ENCODE peak calls at places on chromosomes 12 and 14, in ten cellular contexts. One of them, this sample, is unnamed.

GRCh38 chr14:90177537-90178189 is 78.7 kb upstream of the PSMC1 start:
- DNase-seq in activated naive CD8-positive, alpha-beta T cell treated with anti-CD3 and anti-CD28 coated beads, Interleukin-2, amount 10 ng/mL, durations not matched to agents 7 days and 5 days: no peak
- DNase-seq in stimulated activated CD4-positive, alpha-beta T cell treated with anti-CD3 and anti-CD28 coated beads, TNF-alpha, amount 100 ng/mL, for 24 hours: no peak
- DNase-seq in anterior cingulate cortex: no peak
- DNase-seq in HEK293T: no peak
- DNase-seq in fibroblast of the aortic adventitia: peak; percentile 4
- DNase-seq in ureter: no peak
- DNase-seq in NB4: no peak
- DNase-seq in renal cortical epithelial cell: no peak
- DNase-seq in stimulated activated CD8-positive, alpha-beta memory T cell treated with anti-CD3 and anti-CD28 coated beads, Interleukin-4, amount 100 ng/mL, for 48 hours: no peak
- DNase-seq in this sample: peak; percentile 11

GRCh38 chr12:132422057-132423043 is 67.6 kb upstream of the FBRSL1 start:
- DNase-seq in activated naive CD8-positive, alpha-beta T cell treated with anti-CD3 and anti-CD28 coated beads, Interleukin-2, amount 10 ng/mL, durations not matched to agents 7 days and 5 days: no peak
- DNase-seq in stimulated activated CD4-positive, alpha-beta T cell treated with anti-CD3 and anti-CD28 coated beads, TNF-alpha, amount 100 ng/mL, for 24 hours: no peak
- DNase-seq in anterior cingulate cortex: no peak
- DNase-seq in HEK293T: no peak
- DNase-seq in fibroblast of the aortic adventitia: peak; percentile 56
- DNase-seq in ureter: no peak
- DNase-seq in NB4: no peak
- DNase-seq in renal cortical epithelial cell: no peak
- DNase-seq in stimulated activated CD8-positive, alpha-beta memory T cell treated with anti-CD3 and anti-CD28 coated beads, Interleukin-4, amount 100 ng/mL, for 48 hours: no peak
- DNase-seq in this sample: peak; percentile 40

GRCh38 chr12:51593539-51593938 is 2.5 kb downstream of the SCN8A start:
- DNase-seq in activated naive CD8-positive, alpha-beta T cell treated with anti-CD3 and anti-CD28 coated beads, Interleukin-2, amount 10 ng/mL, durations not matched to agents 7 days and 5 days: peak; percentile 34
- DNase-seq in stimulated activated CD4-positive, alpha-beta T cell treated with anti-CD3 and anti-CD28 coated beads, TNF-alpha, amount 100 ng/mL, for 24 hours: no peak
- DNase-seq in anterior cingulate cortex: no peak
- DNase-seq in HEK293T: peak; percentile 36
- DNase-seq in fibroblast of the aortic adventitia: peak; percentile 72
- DNase-seq in ureter: no peak
- DNase-seq in NB4: peak; percentile 68
- DNase-seq in renal cortical epithelial cell: peak; percentile 54
- DNase-seq in stimulated activated CD8-positive, alpha-beta memory T cell treated with anti-CD3 and anti-CD28 coated beads, Interleukin-4, amount 100 ng/mL, for 48 hours: peak; percentile 34
- DNase-seq in this sample: peak; percentile 70

GRCh38 chr14:35526962-35527361 is 7.0 kb upstream of the INSM2 start:
- DNase-seq in activated naive CD8-positive, alpha-beta T cell treated with anti-CD3 and anti-CD28 coated beads, Interleukin-2, amount 10 ng/mL, durations not matched to agents 7 days and 5 days: no peak
- DNase-seq in stimulated activated CD4-positive, alpha-beta T cell treated with anti-CD3 and anti-CD28 coated beads, TNF-alpha, amount 100 ng/mL, for 24 hours: no peak
- DNase-seq in anterior cingulate cortex: no peak
- DNase-seq in HEK293T: no peak
- DNase-seq in fibroblast of the aortic adventitia: no peak
- DNase-seq in ureter: no peak
- DNase-seq in NB4: no peak
- DNase-seq in renal cortical epithelial cell: no peak
- DNase-seq in stimulated activated CD8-positive, alpha-beta memory T cell treated with anti-CD3 and anti-CD28 coated beads, Interleukin-4, amount 100 ng/mL, for 48 hours: no peak
- DNase-seq in this sample: no peak

GRCh38 chr12:59929091-59929490 is 333.3 kb downstream of the SLC16A7 start:
- DNase-seq in activated naive CD8-positive, alpha-beta T cell treated with anti-CD3 and anti-CD28 coated beads, Interleukin-2, amount 10 ng/mL, durations not matched to agents 7 days and 5 days: no peak
- DNase-seq in stimulated activated CD4-positive, alpha-beta T cell treated with anti-CD3 and anti-CD28 coated beads, TNF-alpha, amount 100 ng/mL, for 24 hours: no peak
- DNase-seq in anterior cingulate cortex: no peak
- DNase-seq in HEK293T: no peak
- DNase-seq in fibroblast of the aortic adventitia: peak; percentile 59
- DNase-seq in ureter: no peak
- DNase-seq in NB4: no peak
- DNase-seq in renal cortical epithelial cell: peak; percentile 91
- DNase-seq in stimulated activated CD8-positive, alpha-beta memory T cell treated with anti-CD3 and anti-CD28 coated beads, Interleukin-4, amount 100 ng/mL, for 48 hours: no peak
- DNase-seq in this sample: peak; percentile 86

GRCh38 chr12:121825041-121825523 is 21.3 kb downstream of the SETD1B start:
- DNase-seq in activated naive CD8-positive, alpha-beta T cell treated with anti-CD3 and anti-CD28 coated beads, Interleukin-2, amount 10 ng/mL, durations not matched to agents 7 days and 5 days: no peak
- DNase-seq in stimulated activated CD4-positive, alpha-beta T cell treated with anti-CD3 and anti-CD28 coated beads, TNF-alpha, amount 100 ng/mL, for 24 hours: no peak
- DNase-seq in anterior cingulate cortex: no peak
- DNase-seq in HEK293T: no peak
- DNase-seq in fibroblast of the aortic adventitia: no peak
- DNase-seq in ureter: no peak
- DNase-seq in NB4: no peak
- DNase-seq in renal cortical epithelial cell: no peak
- DNase-seq in stimulated activated CD8-positive, alpha-beta memory T cell treated with anti-CD3 and anti-CD28 coated beads, Interleukin-4, amount 100 ng/mL, for 48 hours: no peak
- DNase-seq in this sample: no peak

GRCh38 chr14:37045340-37046061 is 126.9 kb downstream of the SLC25A21 start:
- DNase-seq in activated naive CD8-positive, alpha-beta T cell treated with anti-CD3 and anti-CD28 coated beads, Interleukin-2, amount 10 ng/mL, durations not matched to agents 7 days and 5 days: no peak
- DNase-seq in stimulated activated CD4-positive, alpha-beta T cell treated with anti-CD3 and anti-CD28 coated beads, TNF-alpha, amount 100 ng/mL, for 24 hours: no peak
- DNase-seq in anterior cingulate cortex: no peak
- DNase-seq in HEK293T: no peak
- DNase-seq in fibroblast of the aortic adventitia: no peak
- DNase-seq in ureter: no peak
- DNase-seq in NB4: no peak
- DNase-seq in renal cortical epithelial cell: peak; percentile 83
- DNase-seq in stimulated activated CD8-positive, alpha-beta memory T cell treated with anti-CD3 and anti-CD28 coated beads, Interleukin-4, amount 100 ng/mL, for 48 hours: no peak
- DNase-seq in this sample: no peak

GRCh38 chr12:65891987-65892481 is 67.8 kb downstream of the HMGA2 start:
- DNase-seq in activated naive CD8-positive, alpha-beta T cell treated with anti-CD3 and anti-CD28 coated beads, Interleukin-2, amount 10 ng/mL, durations not matched to agents 7 days and 5 days: no peak
- DNase-seq in stimulated activated CD4-positive, alpha-beta T cell treated with anti-CD3 and anti-CD28 coated beads, TNF-alpha, amount 100 ng/mL, for 24 hours: no peak
- DNase-seq in anterior cingulate cortex: no peak
- DNase-seq in HEK293T: no peak
- DNase-seq in fibroblast of the aortic adventitia: peak; percentile 100
- DNase-seq in ureter: peak; percentile 84
- DNase-seq in NB4: no peak
- DNase-seq in renal cortical epithelial cell: peak; percentile 97
- DNase-seq in stimulated activated CD8-positive, alpha-beta memory T cell treated with anti-CD3 and anti-CD28 coated beads, Interleukin-4, amount 100 ng/mL, for 48 hours: no peak
- DNase-seq in this sample: peak; percentile 100

GRCh38 chr14:65281991-65282908 is 130.3 kb upstream of the FUT8 start:
- DNase-seq in activated naive CD8-positive, alpha-beta T cell treated with anti-CD3 and anti-CD28 coated beads, Interleukin-2, amount 10 ng/mL, durations not matched to agents 7 days and 5 days: peak; percentile 53
- DNase-seq in stimulated activated CD4-positive, alpha-beta T cell treated with anti-CD3 and anti-CD28 coated beads, TNF-alpha, amount 100 ng/mL, for 24 hours: no peak
- DNase-seq in anterior cingulate cortex: no peak
- DNase-seq in HEK293T: no peak
- DNase-seq in fibroblast of the aortic adventitia: peak; percentile 68
- DNase-seq in ureter: no peak
- DNase-seq in NB4: peak; percentile 21
- DNase-seq in renal cortical epithelial cell: peak; percentile 64
- DNase-seq in stimulated activated CD8-positive, alpha-beta memory T cell treated with anti-CD3 and anti-CD28 coated beads, Interleukin-4, amount 100 ng/mL, for 48 hours: no peak
- DNase-seq in this sample: peak; percentile 93

GRCh38 chr12:49808686-49809368 is 19.4 kb downstream of the NCKAP5L start:
- DNase-seq in activated naive CD8-positive, alpha-beta T cell treated with anti-CD3 and anti-CD28 coated beads, Interleukin-2, amount 10 ng/mL, durations not matched to agents 7 days and 5 days: no peak
- DNase-seq in stimulated activated CD4-positive, alpha-beta T cell treated with anti-CD3 and anti-CD28 coated beads, TNF-alpha, amount 100 ng/mL, for 24 hours: no peak
- DNase-seq in anterior cingulate cortex: no peak
- DNase-seq in HEK293T: no peak
- DNase-seq in fibroblast of the aortic adventitia: no peak
- DNase-seq in ureter: no peak
- DNase-seq in NB4: no peak
- DNase-seq in renal cortical epithelial cell: no peak
- DNase-seq in stimulated activated CD8-positive, alpha-beta memory T cell treated with anti-CD3 and anti-CD28 coated beads, Interleukin-4, amount 100 ng/mL, for 48 hours: no peak
- DNase-seq in this sample: no peak

GRCh38 chr12:59055204-59055839 is 135.0 kb upstream of the LRIG3 start:
- DNase-seq in activated naive CD8-positive, alpha-beta T cell treated with anti-CD3 and anti-CD28 coated beads, Interleukin-2, amount 10 ng/mL, durations not matched to agents 7 days and 5 days: no peak
- DNase-seq in stimulated activated CD4-positive, alpha-beta T cell treated with anti-CD3 and anti-CD28 coated beads, TNF-alpha, amount 100 ng/mL, for 24 hours: no peak
- DNase-seq in anterior cingulate cortex: no peak
- DNase-seq in HEK293T: no peak
- DNase-seq in fibroblast of the aortic adventitia: peak; percentile 67
- DNase-seq in ureter: no peak
- DNase-seq in NB4: no peak
- DNase-seq in renal cortical epithelial cell: peak; percentile 97
- DNase-seq in stimulated activated CD8-positive, alpha-beta memory T cell treated with anti-CD3 and anti-CD28 coated beads, Interleukin-4, amount 100 ng/mL, for 48 hours: no peak
- DNase-seq in this sample: peak; percentile 62

GRCh38 chr12:3168775-3169221 is 91.6 kb downstream of the TSPAN9 start:
- DNase-seq in activated naive CD8-positive, alpha-beta T cell treated with anti-CD3 and anti-CD28 coated beads, Interleukin-2, amount 10 ng/mL, durations not matched to agents 7 days and 5 days: no peak
- DNase-seq in stimulated activated CD4-positive, alpha-beta T cell treated with anti-CD3 and anti-CD28 coated beads, TNF-alpha, amount 100 ng/mL, for 24 hours: peak; percentile 57
- DNase-seq in anterior cingulate cortex: no peak
- DNase-seq in HEK293T: peak; percentile 38
- DNase-seq in fibroblast of the aortic adventitia: peak; percentile 60
- DNase-seq in ureter: peak; percentile 81
- DNase-seq in NB4: peak; percentile 29
- DNase-seq in renal cortical epithelial cell: peak; percentile 97
- DNase-seq in stimulated activated CD8-positive, alpha-beta memory T cell treated with anti-CD3 and anti-CD28 coated beads, Interleukin-4, amount 100 ng/mL, for 48 hours: peak; percentile 77
- DNase-seq in this sample: peak; percentile 83

GRCh38 chr14:86540636-86541247 is 1010.8 kb downstream of the FLRT2 start:
- DNase-seq in activated naive CD8-positive, alpha-beta T cell treated with anti-CD3 and anti-CD28 coated beads, Interleukin-2, amount 10 ng/mL, durations not matched to agents 7 days and 5 days: no peak
- DNase-seq in stimulated activated CD4-positive, alpha-beta T cell treated with anti-CD3 and anti-CD28 coated beads, TNF-alpha, amount 100 ng/mL, for 24 hours: no peak
- DNase-seq in anterior cingulate cortex: no peak
- DNase-seq in HEK293T: no peak
- DNase-seq in fibroblast of the aortic adventitia: peak; percentile 6
- DNase-seq in ureter: no peak
- DNase-seq in NB4: no peak
- DNase-seq in renal cortical epithelial cell: no peak
- DNase-seq in stimulated activated CD8-positive, alpha-beta memory T cell treated with anti-CD3 and anti-CD28 coated beads, Interleukin-4, amount 100 ng/mL, for 48 hours: no peak
- DNase-seq in this sample: peak; percentile 1

GRCh38 chr12:84046869-84047268 is 865.7 kb downstream of the SLC6A15 start:
- DNase-seq in activated naive CD8-positive, alpha-beta T cell treated with anti-CD3 and anti-CD28 coated beads, Interleukin-2, amount 10 ng/mL, durations not matched to agents 7 days and 5 days: no peak
- DNase-seq in stimulated activated CD4-positive, alpha-beta T cell treated with anti-CD3 and anti-CD28 coated beads, TNF-alpha, amount 100 ng/mL, for 24 hours: no peak
- DNase-seq in anterior cingulate cortex: no peak
- DNase-seq in HEK293T: no peak
- DNase-seq in fibroblast of the aortic adventitia: no peak
- DNase-seq in ureter: no peak
- DNase-seq in NB4: no peak
- DNase-seq in renal cortical epithelial cell: no peak
- DNase-seq in stimulated activated CD8-positive, alpha-beta memory T cell treated with anti-CD3 and anti-CD28 coated beads, Interleukin-4, amount 100 ng/mL, for 48 hours: no peak
- DNase-seq in this sample: peak; percentile 2

GRCh38 chr12:2625267-2625666 is 169.5 kb upstream of the FKBP4 start:
- DNase-seq in activated naive CD8-positive, alpha-beta T cell treated with anti-CD3 and anti-CD28 coated beads, Interleukin-2, amount 10 ng/mL, durations not matched to agents 7 days and 5 days: no peak
- DNase-seq in stimulated activated CD4-positive, alpha-beta T cell treated with anti-CD3 and anti-CD28 coated beads, TNF-alpha, amount 100 ng/mL, for 24 hours: no peak
- DNase-seq in anterior cingulate cortex: no peak
- DNase-seq in HEK293T: no peak
- DNase-seq in fibroblast of the aortic adventitia: no peak
- DNase-seq in ureter: no peak
- DNase-seq in NB4: no peak
- DNase-seq in renal cortical epithelial cell: peak; percentile 16
- DNase-seq in stimulated activated CD8-positive, alpha-beta memory T cell treated with anti-CD3 and anti-CD28 coated beads, Interleukin-4, amount 100 ng/mL, for 48 hours: no peak
- DNase-seq in this sample: no peak

This sample was measured in AG10803.